ENCODE peak calls at places on chromosomes 1 and 21, in six cellular contexts. K is fibroblast of lung; E is neural progenitor cell; M is effector memory CD4-positive, alpha-beta T cell; R is small intestine; I is naive thymus-derived CD4-positive, alpha-beta T cell. V is an unnamed sample. For H3K4me1, the result is how much of the 10 kb centered on the place peaks cover.

GRCh38 chr1:20058531-20058930 is 11.5 kb upstream of the PLA2G5 start:
- DNase-seq in K (peak), E (no peak), M (no peak), R (no peak), I (peak), V (peak)

GRCh38 chr1:9626201-9626608 is 25.3 kb upstream of the PIK3CD start:
- DNase-seq in K (no peak), E (no peak), M (no peak), R (no peak), I (no peak), V (peak)

GRCh38 chr1:150210086-150210485 is 25.8 kb downstream of the ANP32E start:
- DNase-seq in K (no peak), E (no peak), M (no peak), R (no peak), I (no peak), V (no peak)

GRCh38 chr1:107991371-107992066 is 26.5 kb upstream of the VAV3 start:
- DNase-seq in K (peak), E (no peak), M (no peak), R (no peak), I (no peak), V (no peak)

GRCh38 chr21:14414932-14415508 is 32.1 kb upstream of the HSPA13 start:
- DNase-seq in K (no peak), E (no peak), M (no peak), R (no peak), I (no peak), V (no peak)

GRCh38 chr1:59323879-59324278 is 27.0 kb downstream of the FGGY start:
- DNase-seq in K (no peak), E (no peak), M (no peak), R (no peak), I (no peak), V (no peak)

GRCh38 chr1:202835548-202836072 is 24.9 kb downstream of the PCAT6 start:
- DNase-seq in K (no peak), E (no peak), M (peak), R (peak), I (no peak), V (peak)

GRCh38 chr1:14944471-14944981 is 209.0 kb upstream of the TMEM51 start:
- DNase-seq in K (no peak), E (no peak), M (no peak), R (no peak), I (no peak), V (no peak)

GRCh38 chr1:221987860-221988520 is 246.1 kb upstream of the DUSP10 start:
- DNase-seq in K (peak), E (no peak), M (no peak), R (no peak), I (no peak), V (no peak)

GRCh38 chr21:44024257-44024656 is 12.1 kb downstream of the TRAPPC10 start:
- DNase-seq in K (no peak), E (no peak), M (no peak), R (no peak), I (no peak), V (no peak)

GRCh38 chr1:69244211-69244610 is 323.5 kb upstream of the LRRC7 start:
- DNase-seq in K (no peak), E (peak), M (no peak), R (no peak), I (no peak), V (no peak)

GRCh38 chr1:83702349-83702748 is 296.6 kb downstream of the TTLL7 start:
- DNase-seq in K (no peak), E (no peak), M (no peak), R (no peak), I (no peak), V (no peak)

GRCh38 chr1:27598288-27598687 is 5.7 kb downstream of the AHDC1 start:
- DNase-seq in K (no peak), E (peak), M (no peak), R (no peak), I (no peak), V (no peak)
- H3K4me1 ChIP-seq in K (half or more), E (half or more), M (half or more), R (under half), I (under half), V (half or more)

GRCh38 chr1:26016944-26017545 is 4.5 kb upstream of the EXTL1 start:
- DNase-seq in K (peak), E (no peak), M (no peak), R (no peak), I (peak), V (no peak)
- H3K4me1 ChIP-seq in K (under half), E (under half), M (under half), R (under half), I (under half), V (under half)

DNA sequence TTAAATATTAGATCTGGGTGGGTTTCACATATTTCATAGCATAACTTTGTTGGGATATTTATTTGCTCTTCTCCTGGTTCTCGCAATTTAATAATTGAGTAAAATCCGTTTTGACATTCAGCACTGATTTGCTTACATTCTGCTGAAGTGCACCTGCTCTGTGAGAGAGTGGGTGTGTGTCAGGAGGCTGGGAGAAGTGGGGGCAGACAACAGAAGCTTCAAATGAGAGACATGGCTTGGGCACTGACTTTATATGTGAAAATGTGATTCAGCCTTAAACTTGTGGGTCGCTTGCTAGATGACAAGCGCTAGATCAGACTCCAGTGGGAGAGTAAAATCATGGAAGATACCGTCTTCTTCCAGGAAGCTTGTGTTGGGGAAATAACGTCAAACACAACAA is 32.4 kb upstream of the KCNA2 start:
- DNase-seq in K (no peak), E (no peak), M (no peak), R (no peak), I (no peak), V (no peak)
- H3K4me1 ChIP-seq in K (under half), E (under half), M (half or more), R (under half), I (half or more), V (half or more)

GRCh38 chr1:243246916-243247315 is 8.2 kb downstream of the CEP170 start:
- DNase-seq in K (peak), E (no peak), M (no peak), R (no peak), I (no peak), V (no peak)
- H3K4me1 ChIP-seq in K (under half), E (under half), M (under half), R (under half), I (under half), V (under half)

GRCh38 chr21:42238185-42238934 is 19.4 kb downstream of the ABCG1 start:
- DNase-seq in K (no peak), E (no peak), M (peak), R (peak), I (peak), V (peak)
- H3K4me1 ChIP-seq in K (under half), E (under half), M (half or more), R (under half), I (half or more), V (half or more)

GRCh38 chr1:109790329-109790728 is 26.6 kb upstream of the EPS8L3 start:
- DNase-seq in K (no peak), E (no peak), M (no peak), R (no peak), I (no peak), V (no peak)
- H3K4me1 ChIP-seq in K (under half), E (under half), M (half or more), R (under half), I (half or more), V (half or more)

GRCh38 chr1:192969091-192969490 is 90.1 kb downstream of the UCHL5 start:
- DNase-seq in K (peak), E (no peak), M (no peak), R (no peak), I (no peak), V (no peak)
- H3K4me1 ChIP-seq in K (under half), E (under half), M (under half), R (under half), I (under half), V (under half)

V was measured in CD4-positive, alpha-beta memory T cell.